ENCODE peak calls at places on chromosomes 2 and 18, in four cellular contexts. One of them, this sample, is unnamed.

GRCh38 chr2:232920055-232920454 is 50.0 kb downstream of the SNORC start:
- DNase-seq in K562: no peak
- DNase-seq in HepG2: no peak
- DNase-seq in GM12878: no peak
- DNase-seq in this sample: no peak

GRCh38 chr2:129737660-129738527 is 241.6 kb upstream of the RAB6C start:
- DNase-seq in K562: no peak
- DNase-seq in HepG2: no peak
- DNase-seq in GM12878: no peak
- DNase-seq in this sample: no peak

GRCh38 chr2:42569116-42569711 is 782 bp downstream of the MTA3 start:
- DNase-seq in K562: peak
- DNase-seq in HepG2: peak
- DNase-seq in GM12878: no peak
- DNase-seq in this sample: peak

GRCh38 chr2:104050632-104051242 is 803.2 kb upstream of the POU3F3 start:
- DNase-seq in K562: no peak
- DNase-seq in HepG2: no peak
- DNase-seq in GM12878: no peak
- DNase-seq in this sample: peak

GRCh38 chr2:151968770-151969169 is 130.1 kb downstream of the CACNB4 start:
- DNase-seq in K562: no peak
- DNase-seq in HepG2: no peak
- DNase-seq in GM12878: no peak
- DNase-seq in this sample: no peak

GRCh38 chr18:7904529-7904928 is 337.4 kb downstream of the PTPRM start:
- DNase-seq in K562: no peak
- DNase-seq in HepG2: no peak
- DNase-seq in GM12878: no peak
- DNase-seq in this sample: no peak

GRCh38 chr18:634551-635045 is 22.9 kb upstream of the TYMS start:
- DNase-seq in K562: no peak
- DNase-seq in HepG2: no peak
- DNase-seq in GM12878: no peak
- DNase-seq in this sample: no peak

GRCh38 chr2:72892506-72893173 is 5.4 kb downstream of the SPR start:
- DNase-seq in K562: peak
- DNase-seq in HepG2: peak
- DNase-seq in GM12878: no peak
- DNase-seq in this sample: peak

GRCh38 chr18:12336251-12336650 is 28.2 kb downstream of the TUBB6 start:
- DNase-seq in K562: no peak
- DNase-seq in HepG2: no peak
- DNase-seq in GM12878: no peak
- DNase-seq in this sample: no peak

GRCh38 chr2:119255760-119256573 is 32.3 kb downstream of the STEAP3 start:
- DNase-seq in K562: peak
- DNase-seq in HepG2: peak
- DNase-seq in GM12878: no peak
- DNase-seq in this sample: no peak

GRCh38 chr2:224882291-224883171 is 159.7 kb downstream of the DOCK10 start:
- DNase-seq in K562: no peak
- DNase-seq in HepG2: no peak
- DNase-seq in GM12878: no peak
- DNase-seq in this sample: no peak

GRCh38 chr2:61763605-61764034 is 90.2 kb downstream of the FAM161A start:
- DNase-seq in K562: peak
- DNase-seq in HepG2: peak
- DNase-seq in GM12878: no peak
- DNase-seq in this sample: peak

GRCh38 chr2:127094509-127095366 is 12.2 kb downstream of the BIN1 start:
- DNase-seq in K562: no peak
- DNase-seq in HepG2: no peak
- DNase-seq in GM12878: no peak
- DNase-seq in this sample: peak

GRCh38 chr2:154189963-154190362 is 318.2 kb downstream of the GALNT13 start:
- DNase-seq in K562: no peak
- DNase-seq in HepG2: no peak
- DNase-seq in GM12878: no peak
- DNase-seq in this sample: no peak

GRCh38 chr18:49561377-49562193 is at the start of gene LIPG:
- DNase-seq in K562: peak
- DNase-seq in HepG2: peak
- DNase-seq in GM12878: no peak
- DNase-seq in this sample: peak

GRCh38 chr2:127048618-127048935 is 58.4 kb downstream of the BIN1 start:
- DNase-seq in K562: no peak
- DNase-seq in HepG2: no peak
- DNase-seq in GM12878: no peak
- DNase-seq in this sample: no peak

GRCh38 chr2:70947556-70948184 is 12.0 kb downstream of the ATP6V1B1 start:
- DNase-seq in K562: peak
- DNase-seq in HepG2: no peak
- DNase-seq in GM12878: no peak
- DNase-seq in this sample: no peak

GRCh38 chr2:177332041-177332991 is 60.3 kb upstream of the AGPS start:
- DNase-seq in K562: peak
- DNase-seq in HepG2: peak
- DNase-seq in GM12878: peak
- DNase-seq in this sample: peak

GRCh38 chr2:95670686-95671085 is 78.9 kb downstream of the TRIM43 start:
- DNase-seq in K562: no peak
- DNase-seq in HepG2: no peak
- DNase-seq in GM12878: no peak
- DNase-seq in this sample: no peak

GRCh38 chr2:231877533-231878456 is 48.4 kb downstream of the NPPC start:
- DNase-seq in K562: no peak
- DNase-seq in HepG2: peak
- DNase-seq in GM12878: no peak
- DNase-seq in this sample: no peak

GRCh38 chr2:189379287-189379630 is 62.0 kb upstream of the WDR75 start:
- DNase-seq in K562: no peak
- DNase-seq in HepG2: no peak
- DNase-seq in GM12878: no peak
- DNase-seq in this sample: no peak

GRCh38 chr2:241815477-241816430 is 6.8 kb downstream of the NEU4 start:
- DNase-seq in K562: no peak
- DNase-seq in HepG2: no peak
- DNase-seq in GM12878: no peak
- DNase-seq in this sample: no peak

GRCh38 chr2:240921319-240922233 is 15.4 kb downstream of the CROCC2 start:
- DNase-seq in K562: no peak
- DNase-seq in HepG2: no peak
- DNase-seq in GM12878: no peak
- DNase-seq in this sample: no peak

GRCh38 chr2:102764083-102764482 is 2.3 kb downstream of the TMEM182 start:
- DNase-seq in K562: no peak
- DNase-seq in HepG2: no peak
- DNase-seq in GM12878: no peak
- DNase-seq in this sample: no peak

GRCh38 chr2:11969774-11970173 is 223.3 kb downstream of the LPIN1 start:
- DNase-seq in K562: no peak
- DNase-seq in HepG2: no peak
- DNase-seq in GM12878: no peak
- DNase-seq in this sample: no peak

GRCh38 chr18:79939096-79939495 is 12.4 kb downstream of the SLC66A2 start:
- DNase-seq in K562: no peak
- DNase-seq in HepG2: no peak
- DNase-seq in GM12878: no peak
- DNase-seq in this sample: no peak

GRCh38 chr2:127619901-127620705 is 25.9 kb upstream of the GPR17 start:
- DNase-seq in K562: no peak
- DNase-seq in HepG2: no peak
- DNase-seq in GM12878: no peak
- DNase-seq in this sample: no peak

GRCh38 chr2:55922488-55922887 is 1.1 kb downstream of the EFEMP1 start:
- DNase-seq in K562: no peak
- DNase-seq in HepG2: no peak
- DNase-seq in GM12878: no peak
- DNase-seq in this sample: no peak

GRCh38 chr18:9285604-9286003 is 49.0 kb upstream of the TWSG1 start:
- DNase-seq in K562: no peak
- DNase-seq in HepG2: no peak
- DNase-seq in GM12878: no peak
- DNase-seq in this sample: no peak

GRCh38 chr2:224749136-224749535 is 33.0 kb upstream of the CCDC195 start:
- DNase-seq in K562: no peak
- DNase-seq in HepG2: no peak
- DNase-seq in GM12878: no peak
- DNase-seq in this sample: peak

GRCh38 chr2:9889812-9890261 is 46.6 kb downstream of the TAF1B start:
- DNase-seq in K562: no peak
- DNase-seq in HepG2: peak
- DNase-seq in GM12878: no peak
- DNase-seq in this sample: no peak

GRCh38 chr2:157442136-157442535 is 1.8 kb downstream of the CYTIP start:
- DNase-seq in K562: no peak
- DNase-seq in HepG2: no peak
- DNase-seq in GM12878: no peak
- DNase-seq in this sample: no peak

GRCh38 chr2:240186191-240186725 is 45.8 kb upstream of the OTOS start:
- DNase-seq in K562: no peak
- DNase-seq in HepG2: no peak
- DNase-seq in GM12878: no peak
- DNase-seq in this sample: no peak

GRCh38 chr2:38498039-38498438 is 104.7 kb downstream of the HNRNPLL start:
- DNase-seq in K562: no peak
- DNase-seq in HepG2: peak
- DNase-seq in GM12878: no peak
- DNase-seq in this sample: no peak

GRCh38 chr18:55322176-55322735 is 265.7 kb downstream of the TCF4 start:
- DNase-seq in K562: no peak
- DNase-seq in HepG2: no peak
- DNase-seq in GM12878: peak
- DNase-seq in this sample: peak

GRCh38 chr18:55326134-55326533 is 261.9 kb downstream of the TCF4 start:
- DNase-seq in K562: no peak
- DNase-seq in HepG2: no peak
- DNase-seq in GM12878: no peak
- DNase-seq in this sample: no peak

GRCh38 chr18:55321268-55322175 is 266.5 kb downstream of the TCF4 start:
- DNase-seq in K562: no peak
- DNase-seq in HepG2: no peak
- DNase-seq in GM12878: peak
- DNase-seq in this sample: peak

GRCh38 chr18:55323051-55323994 is 264.7 kb downstream of the TCF4 start:
- DNase-seq in K562: no peak
- DNase-seq in HepG2: no peak
- DNase-seq in GM12878: no peak
- DNase-seq in this sample: no peak

DNA sequence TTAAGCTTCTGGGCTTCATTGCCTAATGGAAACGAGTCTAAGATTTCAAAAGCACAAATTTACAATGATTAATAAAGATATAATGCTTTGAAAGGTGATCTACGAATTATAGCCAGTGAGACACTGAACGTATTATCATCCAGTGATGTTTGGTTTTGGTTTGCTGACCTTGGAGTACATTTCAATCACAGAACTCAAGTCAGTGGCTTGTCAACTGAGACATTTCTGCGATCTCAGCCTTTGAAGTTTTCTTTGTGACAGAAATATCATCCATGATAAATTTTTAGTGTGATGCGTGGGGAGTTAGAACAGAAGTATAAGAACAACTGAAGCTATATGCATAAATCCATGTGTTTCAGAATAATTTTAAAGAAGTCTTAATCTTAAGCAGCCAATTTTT is 263.8 kb downstream of the TCF4 start:
- DNase-seq in K562: no peak
- DNase-seq in HepG2: no peak
- DNase-seq in GM12878: no peak
- DNase-seq in this sample: no peak
- TF ChIP-seq TARDBP in K562: no peak
- TF ChIP-seq TARDBP in HepG2: no peak
- TF ChIP-seq TARDBP in GM12878: no peak
- TF ChIP-seq TARDBP in this sample: no peak

DNA sequence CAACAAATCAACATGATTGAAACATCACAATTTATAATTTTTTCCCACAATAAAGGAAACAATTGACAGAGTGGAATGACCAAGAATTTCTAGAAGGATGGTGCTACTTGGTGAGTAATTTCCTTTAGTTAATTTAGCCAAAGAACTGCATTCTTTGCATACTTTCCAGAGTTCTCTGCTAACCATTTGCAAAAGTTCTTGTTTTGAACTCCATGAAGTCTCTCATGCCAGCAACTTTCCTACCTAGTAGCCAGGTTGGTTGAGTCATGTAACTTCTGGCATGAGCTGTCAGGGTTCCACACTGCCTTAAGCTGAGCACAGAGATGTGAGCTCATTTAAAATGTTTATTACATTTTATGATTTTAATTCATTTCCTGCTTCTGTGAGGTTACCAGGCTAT is 539.6 kb downstream of the PID1 start:
- DNase-seq in K562: no peak
- DNase-seq in HepG2: no peak
- DNase-seq in GM12878: no peak
- DNase-seq in this sample: no peak
- TF ChIP-seq TARDBP in K562: no peak
- TF ChIP-seq TARDBP in HepG2: no peak
- TF ChIP-seq TARDBP in GM12878: no peak
- TF ChIP-seq TARDBP in this sample: no peak

GRCh38 chr2:226652388-226652787 is 147.2 kb downstream of the IRS1 start:
- DNase-seq in K562: no peak
- DNase-seq in HepG2: no peak
- DNase-seq in GM12878: no peak
- DNase-seq in this sample: no peak
- TF ChIP-seq TARDBP in K562: no peak
- TF ChIP-seq TARDBP in HepG2: no peak
- TF ChIP-seq TARDBP in GM12878: no peak
- TF ChIP-seq TARDBP in this sample: no peak

GRCh38 chr2:46836295-46837111 is 79.1 kb downstream of the MCFD2 start:
- DNase-seq in K562: no peak
- DNase-seq in HepG2: no peak
- DNase-seq in GM12878: no peak
- DNase-seq in this sample: no peak
- TF ChIP-seq TARDBP in K562: no peak
- TF ChIP-seq TARDBP in HepG2: no peak
- TF ChIP-seq TARDBP in GM12878: no peak
- TF ChIP-seq TARDBP in this sample: no peak

This sample was measured in HEK293T.